ENCODE peak calls at places on chromosomes 2 and 18, in six cellular contexts. S is iris pigment epithelial cell, Q is AG10803, I is hippocampal formation, Z is M059J, M is EL. J is an unnamed sample.

GRCh38 chr2:117470311-117471095 is 344.0 kb upstream of the DDX18 start:
- DNase-seq in I (no peak), S (no peak), Z (peak), Q (no peak), M (no peak), J (peak)

GRCh38 chr2:180829261-180829660 is 151.1 kb upstream of the UBE2E3 start:
- DNase-seq in M (peak), I (no peak), S (peak), Z (no peak), Q (no peak), J (no peak)

GRCh38 chr2:102940684-102941083 is 178.9 kb downstream of the TMEM182 start:
- DNase-seq in Q (no peak), S (no peak), Z (no peak), I (no peak), M (no peak), J (no peak)

GRCh38 chr18:32707586-32707985 is 65.2 kb downstream of the KLHL14 start:
- DNase-seq in S (peak), M (no peak), Z (no peak), I (no peak), Q (no peak), J (no peak)

GRCh38 chr2:218806346-218806978 is 24.5 kb downstream of the CYP27A1 start:
- DNase-seq in Z (peak), M (peak), S (peak), I (no peak), Q (peak), J (peak)

GRCh38 chr18:73235491-73235890 is 367.7 kb upstream of the NETO1 start:
- DNase-seq in I (no peak), M (peak), S (peak), Z (peak), Q (peak), J (no peak)

GRCh38 chr2:136116111-136116812 is 1.7 kb downstream of the CXCR4 start:
- DNase-seq in Z (peak), M (no peak), Q (no peak), I (no peak), S (no peak), J (no peak)

GRCh38 chr2:121529439-121530209 is 1.1 kb upstream of the RNU4ATAC start:
- DNase-seq in S (peak), Z (peak), M (peak), I (peak), Q (peak), J (peak)

GRCh38 chr18:24611075-24611474 is 150.6 kb downstream of the HRH4 start:
- DNase-seq in S (no peak), I (no peak), M (no peak), Q (no peak), Z (no peak), J (no peak)

GRCh38 chr18:65938592-65939372 is 188.0 kb downstream of the CDH7 start:
- DNase-seq in S (peak), Q (no peak), M (no peak), I (no peak), Z (peak), J (no peak)

GRCh38 chr18:70430501-70431173 is 141.8 kb downstream of the SOCS6 start:
- DNase-seq in Q (no peak), M (no peak), I (no peak), Z (no peak), S (no peak), J (no peak)

GRCh38 chr2:96548558-96549465 is 12.3 kb downstream of the ARID5A start:
- DNase-seq in S (no peak), Q (no peak), I (no peak), M (no peak), Z (no peak), J (no peak)

GRCh38 chr2:61988462-61989366 is 83.2 kb downstream of the COMMD1 start:
- DNase-seq in Z (peak), I (no peak), Q (no peak), S (peak), M (peak), J (no peak)

J was measured in midbrain.